ENCODE peak calls at places on chromosomes 5 and 9, in five cellular contexts. One of them, this sample, is unnamed. For H3K36me3, the result is how much of the 10 kb centered on the place peaks cover.

GRCh38 chr5:180604271-180604670 is 13.0 kb upstream of the SCGB3A1 start:
- DNase-seq in iPS DF 6.9: no peak
- DNase-seq in IMR-90: no peak
- DNase-seq in CD4-positive, CD25-positive, alpha-beta regulatory T cell: no peak
- DNase-seq in left ventricle myocardium inferior: no peak
- DNase-seq in this sample: no peak

GRCh38 chr5:123298335-123299010 is 124.7 kb downstream of the CEP120 start:
- DNase-seq in iPS DF 6.9: no peak
- DNase-seq in IMR-90: no peak
- DNase-seq in CD4-positive, CD25-positive, alpha-beta regulatory T cell: no peak
- DNase-seq in left ventricle myocardium inferior: no peak
- DNase-seq in this sample: no peak

GRCh38 chr9:123997665-123998277 is 13.8 kb upstream of the LHX2 start:
- DNase-seq in iPS DF 6.9: no peak
- DNase-seq in IMR-90: peak
- DNase-seq in CD4-positive, CD25-positive, alpha-beta regulatory T cell: no peak
- DNase-seq in left ventricle myocardium inferior: peak
- DNase-seq in this sample: no peak

GRCh38 chr5:134554319-134555222 is 29.1 kb downstream of the JADE2 start:
- DNase-seq in iPS DF 6.9: no peak
- DNase-seq in IMR-90: peak
- DNase-seq in CD4-positive, CD25-positive, alpha-beta regulatory T cell: peak
- DNase-seq in left ventricle myocardium inferior: peak
- DNase-seq in this sample: no peak

GRCh38 chr9:34218452-34218851 is 39.6 kb downstream of the UBAP1 start:
- DNase-seq in iPS DF 6.9: no peak
- DNase-seq in IMR-90: no peak
- DNase-seq in CD4-positive, CD25-positive, alpha-beta regulatory T cell: no peak
- DNase-seq in left ventricle myocardium inferior: no peak
- DNase-seq in this sample: peak

GRCh38 chr5:61779743-61780142 is 447.7 kb downstream of the ZSWIM6 start:
- DNase-seq in iPS DF 6.9: no peak
- DNase-seq in IMR-90: no peak
- DNase-seq in CD4-positive, CD25-positive, alpha-beta regulatory T cell: no peak
- DNase-seq in left ventricle myocardium inferior: no peak
- DNase-seq in this sample: no peak

GRCh38 chr5:79225026-79225425 is 10.9 kb upstream of the JMY start:
- DNase-seq in iPS DF 6.9: no peak
- DNase-seq in IMR-90: peak
- DNase-seq in CD4-positive, CD25-positive, alpha-beta regulatory T cell: no peak
- DNase-seq in left ventricle myocardium inferior: no peak
- DNase-seq in this sample: no peak

GRCh38 chr5:68026092-68026910 is 189.3 kb upstream of the PIK3R1 start:
- DNase-seq in iPS DF 6.9: no peak
- DNase-seq in IMR-90: no peak
- DNase-seq in CD4-positive, CD25-positive, alpha-beta regulatory T cell: no peak
- DNase-seq in left ventricle myocardium inferior: no peak
- DNase-seq in this sample: no peak

GRCh38 chr5:78320461-78320860 is 26.0 kb upstream of the AP3B1 start:
- DNase-seq in iPS DF 6.9: no peak
- DNase-seq in IMR-90: peak
- DNase-seq in CD4-positive, CD25-positive, alpha-beta regulatory T cell: peak
- DNase-seq in left ventricle myocardium inferior: no peak
- DNase-seq in this sample: peak

GRCh38 chr5:178120661-178121357 is 7.5 kb downstream of the N4BP3 start:
- DNase-seq in iPS DF 6.9: no peak
- DNase-seq in IMR-90: peak
- DNase-seq in CD4-positive, CD25-positive, alpha-beta regulatory T cell: peak
- DNase-seq in left ventricle myocardium inferior: peak
- DNase-seq in this sample: no peak

GRCh38 chr5:3654515-3654914 is 58.9 kb downstream of the IRX1 start:
- DNase-seq in iPS DF 6.9: no peak
- DNase-seq in IMR-90: no peak
- DNase-seq in CD4-positive, CD25-positive, alpha-beta regulatory T cell: no peak
- DNase-seq in left ventricle myocardium inferior: no peak
- DNase-seq in this sample: no peak

GRCh38 chr5:66877843-66878242 is 281.6 kb downstream of the MAST4 start:
- DNase-seq in iPS DF 6.9: no peak
- DNase-seq in IMR-90: peak
- DNase-seq in CD4-positive, CD25-positive, alpha-beta regulatory T cell: no peak
- DNase-seq in left ventricle myocardium inferior: no peak
- DNase-seq in this sample: no peak

GRCh38 chr5:38598296-38598993 is 42.0 kb upstream of the LIFR start:
- DNase-seq in iPS DF 6.9: no peak
- DNase-seq in IMR-90: no peak
- DNase-seq in CD4-positive, CD25-positive, alpha-beta regulatory T cell: no peak
- DNase-seq in left ventricle myocardium inferior: no peak
- DNase-seq in this sample: no peak

GRCh38 chr5:113054899-113055298 is 78.3 kb downstream of the DCP2 start:
- DNase-seq in iPS DF 6.9: no peak
- DNase-seq in IMR-90: no peak
- DNase-seq in CD4-positive, CD25-positive, alpha-beta regulatory T cell: no peak
- DNase-seq in left ventricle myocardium inferior: no peak
- DNase-seq in this sample: no peak

GRCh38 chr9:136975624-136976023 is 1.7 kb upstream of the PTGDS start:
- DNase-seq in iPS DF 6.9: no peak
- DNase-seq in IMR-90: no peak
- DNase-seq in CD4-positive, CD25-positive, alpha-beta regulatory T cell: no peak
- DNase-seq in left ventricle myocardium inferior: peak
- DNase-seq in this sample: no peak

GRCh38 chr9:130243882-130244170 is 21.7 kb upstream of the HMCN2 start:
- DNase-seq in iPS DF 6.9: no peak
- DNase-seq in IMR-90: no peak
- DNase-seq in CD4-positive, CD25-positive, alpha-beta regulatory T cell: no peak
- DNase-seq in left ventricle myocardium inferior: no peak
- DNase-seq in this sample: no peak

GRCh38 chr9:17719053-17719452 is 140.2 kb downstream of the SH3GL2 start:
- DNase-seq in iPS DF 6.9: no peak
- DNase-seq in IMR-90: no peak
- DNase-seq in CD4-positive, CD25-positive, alpha-beta regulatory T cell: no peak
- DNase-seq in left ventricle myocardium inferior: no peak
- DNase-seq in this sample: no peak

GRCh38 chr5:117095803-117096332 is 521.2 kb upstream of the SEMA6A start:
- DNase-seq in iPS DF 6.9: no peak
- DNase-seq in IMR-90: no peak
- DNase-seq in CD4-positive, CD25-positive, alpha-beta regulatory T cell: no peak
- DNase-seq in left ventricle myocardium inferior: no peak
- DNase-seq in this sample: no peak

GRCh38 chr5:90982576-90982975 is 400.5 kb downstream of the ARRDC3 start:
- DNase-seq in iPS DF 6.9: no peak
- DNase-seq in IMR-90: no peak
- DNase-seq in CD4-positive, CD25-positive, alpha-beta regulatory T cell: no peak
- DNase-seq in left ventricle myocardium inferior: no peak
- DNase-seq in this sample: no peak

GRCh38 chr5:13771011-13771571 is 173.4 kb downstream of the DNAH5 start:
- DNase-seq in iPS DF 6.9: no peak
- DNase-seq in IMR-90: peak
- DNase-seq in CD4-positive, CD25-positive, alpha-beta regulatory T cell: no peak
- DNase-seq in left ventricle myocardium inferior: no peak
- DNase-seq in this sample: no peak

GRCh38 chr5:131644822-131645221 is 9.8 kb upstream of the RAPGEF6 start:
- DNase-seq in iPS DF 6.9: no peak
- DNase-seq in IMR-90: peak
- DNase-seq in CD4-positive, CD25-positive, alpha-beta regulatory T cell: no peak
- DNase-seq in left ventricle myocardium inferior: no peak
- DNase-seq in this sample: no peak

GRCh38 chr5:172943283-172943841 is 15.9 kb upstream of the RPL26L1 start:
- DNase-seq in iPS DF 6.9: no peak
- DNase-seq in IMR-90: peak
- DNase-seq in CD4-positive, CD25-positive, alpha-beta regulatory T cell: no peak
- DNase-seq in left ventricle myocardium inferior: no peak
- DNase-seq in this sample: peak

GRCh38 chr5:171299228-171299627 is 9.8 kb upstream of the TLX3 start:
- DNase-seq in iPS DF 6.9: no peak
- DNase-seq in IMR-90: no peak
- DNase-seq in CD4-positive, CD25-positive, alpha-beta regulatory T cell: no peak
- DNase-seq in left ventricle myocardium inferior: no peak
- DNase-seq in this sample: no peak

GRCh38 chr5:134509308-134510040 is 16.0 kb upstream of the JADE2 start:
- DNase-seq in iPS DF 6.9: no peak
- DNase-seq in IMR-90: peak
- DNase-seq in CD4-positive, CD25-positive, alpha-beta regulatory T cell: no peak
- DNase-seq in left ventricle myocardium inferior: no peak
- DNase-seq in this sample: no peak

GRCh38 chr9:132061526-132061925 is 18.1 kb downstream of the MED27 start:
- DNase-seq in iPS DF 6.9: no peak
- DNase-seq in IMR-90: no peak
- DNase-seq in CD4-positive, CD25-positive, alpha-beta regulatory T cell: no peak
- DNase-seq in left ventricle myocardium inferior: no peak
- DNase-seq in this sample: no peak

GRCh38 chr5:95262933-95263660 is 21.8 kb downstream of the MCTP1 start:
- DNase-seq in iPS DF 6.9: no peak
- DNase-seq in IMR-90: no peak
- DNase-seq in CD4-positive, CD25-positive, alpha-beta regulatory T cell: no peak
- DNase-seq in left ventricle myocardium inferior: no peak
- DNase-seq in this sample: no peak

GRCh38 chr9:96219615-96220257 is 82.2 kb downstream of the HSD17B3 start:
- DNase-seq in iPS DF 6.9: peak
- DNase-seq in IMR-90: no peak
- DNase-seq in CD4-positive, CD25-positive, alpha-beta regulatory T cell: no peak
- DNase-seq in left ventricle myocardium inferior: peak
- DNase-seq in this sample: no peak

GRCh38 chr5:142722146-142722545 is 36.3 kb upstream of the FGF1 start:
- DNase-seq in iPS DF 6.9: no peak
- DNase-seq in IMR-90: peak
- DNase-seq in CD4-positive, CD25-positive, alpha-beta regulatory T cell: no peak
- DNase-seq in left ventricle myocardium inferior: no peak
- DNase-seq in this sample: no peak

GRCh38 chr9:72129271-72130156 is 19.7 kb upstream of the GDA start:
- DNase-seq in iPS DF 6.9: no peak
- DNase-seq in IMR-90: no peak
- DNase-seq in CD4-positive, CD25-positive, alpha-beta regulatory T cell: no peak
- DNase-seq in left ventricle myocardium inferior: no peak
- DNase-seq in this sample: no peak

GRCh38 chr5:10875201-10875768 is 114.3 kb upstream of the DAP start:
- DNase-seq in iPS DF 6.9: no peak
- DNase-seq in IMR-90: peak
- DNase-seq in CD4-positive, CD25-positive, alpha-beta regulatory T cell: no peak
- DNase-seq in left ventricle myocardium inferior: no peak
- DNase-seq in this sample: no peak

GRCh38 chr5:56827923-56828322 is 12.6 kb downstream of the MAP3K1 start:
- DNase-seq in iPS DF 6.9: no peak
- DNase-seq in IMR-90: no peak
- DNase-seq in CD4-positive, CD25-positive, alpha-beta regulatory T cell: no peak
- DNase-seq in left ventricle myocardium inferior: no peak
- DNase-seq in this sample: no peak

GRCh38 chr5:151648089-151648488 is 38.6 kb downstream of the SPARC start:
- DNase-seq in iPS DF 6.9: no peak
- DNase-seq in IMR-90: no peak
- DNase-seq in CD4-positive, CD25-positive, alpha-beta regulatory T cell: no peak
- DNase-seq in left ventricle myocardium inferior: no peak
- DNase-seq in this sample: no peak
- H3K4me3 ChIP-seq in iPS DF 6.9: no peak
- H3K4me3 ChIP-seq in IMR-90: no peak
- H3K4me3 ChIP-seq in CD4-positive, CD25-positive, alpha-beta regulatory T cell: no peak
- H3K4me3 ChIP-seq in left ventricle myocardium inferior: no peak
- H3K4me3 ChIP-seq in this sample: no peak

GRCh38 chr5:179301376-179301775 is 43.9 kb downstream of the ADAMTS2 start:
- DNase-seq in iPS DF 6.9: no peak
- DNase-seq in IMR-90: no peak
- DNase-seq in CD4-positive, CD25-positive, alpha-beta regulatory T cell: no peak
- DNase-seq in left ventricle myocardium inferior: no peak
- DNase-seq in this sample: no peak
- H3K36me3 ChIP-seq in iPS DF 6.9: under half
- H3K36me3 ChIP-seq in IMR-90: under half
- H3K36me3 ChIP-seq in CD4-positive, CD25-positive, alpha-beta regulatory T cell: under half
- H3K36me3 ChIP-seq in left ventricle myocardium inferior: under half
- H3K36me3 ChIP-seq in this sample: under half

GRCh38 chr5:69418559-69418958 is 3.6 kb downstream of the MARVELD2 start:
- DNase-seq in iPS DF 6.9: no peak
- DNase-seq in IMR-90: no peak
- DNase-seq in CD4-positive, CD25-positive, alpha-beta regulatory T cell: no peak
- DNase-seq in left ventricle myocardium inferior: no peak
- DNase-seq in this sample: no peak

GRCh38 chr5:69414885-69415583 is at the start of gene MARVELD2:
- DNase-seq in iPS DF 6.9: peak
- DNase-seq in IMR-90: peak
- DNase-seq in CD4-positive, CD25-positive, alpha-beta regulatory T cell: peak
- DNase-seq in left ventricle myocardium inferior: peak
- DNase-seq in this sample: no peak

GRCh38 chr5:69416699-69417098 is 1.8 kb downstream of the MARVELD2 start:
- DNase-seq in iPS DF 6.9: no peak
- DNase-seq in IMR-90: no peak
- DNase-seq in CD4-positive, CD25-positive, alpha-beta regulatory T cell: no peak
- DNase-seq in left ventricle myocardium inferior: no peak
- DNase-seq in this sample: no peak

GRCh38 chr5:69416180-69416579 is 1.3 kb downstream of the MARVELD2 start:
- DNase-seq in iPS DF 6.9: no peak
- DNase-seq in IMR-90: no peak
- DNase-seq in CD4-positive, CD25-positive, alpha-beta regulatory T cell: no peak
- DNase-seq in left ventricle myocardium inferior: no peak
- DNase-seq in this sample: no peak

DNA sequence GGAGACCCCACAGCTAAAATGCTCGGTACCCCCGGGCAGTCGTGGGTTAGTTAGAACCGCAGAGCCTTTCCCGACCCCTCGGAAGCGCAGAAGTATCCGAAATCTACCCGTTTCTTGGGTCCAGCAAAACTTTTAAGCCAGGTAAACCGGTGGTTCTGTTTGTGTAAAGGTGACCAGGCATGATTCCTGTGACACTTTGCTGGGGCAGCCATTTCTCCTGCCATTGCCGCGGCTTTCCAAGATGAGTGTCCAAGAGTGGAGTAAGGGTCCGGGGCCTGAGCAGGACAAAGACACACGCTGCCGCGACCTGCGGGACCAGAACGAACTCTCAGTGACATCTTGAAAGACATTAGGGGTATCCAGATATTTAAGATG is 655 bp downstream of the MARVELD2 start:
- DNase-seq in iPS DF 6.9: no peak
- DNase-seq in IMR-90: no peak
- DNase-seq in CD4-positive, CD25-positive, alpha-beta regulatory T cell: no peak
- DNase-seq in left ventricle myocardium inferior: no peak
- DNase-seq in this sample: no peak
- H3K4me3 ChIP-seq in iPS DF 6.9: peak
- H3K4me3 ChIP-seq in IMR-90: no peak
- H3K4me3 ChIP-seq in CD4-positive, CD25-positive, alpha-beta regulatory T cell: peak
- H3K4me3 ChIP-seq in left ventricle myocardium inferior: peak
- H3K4me3 ChIP-seq in this sample: no peak

DNA sequence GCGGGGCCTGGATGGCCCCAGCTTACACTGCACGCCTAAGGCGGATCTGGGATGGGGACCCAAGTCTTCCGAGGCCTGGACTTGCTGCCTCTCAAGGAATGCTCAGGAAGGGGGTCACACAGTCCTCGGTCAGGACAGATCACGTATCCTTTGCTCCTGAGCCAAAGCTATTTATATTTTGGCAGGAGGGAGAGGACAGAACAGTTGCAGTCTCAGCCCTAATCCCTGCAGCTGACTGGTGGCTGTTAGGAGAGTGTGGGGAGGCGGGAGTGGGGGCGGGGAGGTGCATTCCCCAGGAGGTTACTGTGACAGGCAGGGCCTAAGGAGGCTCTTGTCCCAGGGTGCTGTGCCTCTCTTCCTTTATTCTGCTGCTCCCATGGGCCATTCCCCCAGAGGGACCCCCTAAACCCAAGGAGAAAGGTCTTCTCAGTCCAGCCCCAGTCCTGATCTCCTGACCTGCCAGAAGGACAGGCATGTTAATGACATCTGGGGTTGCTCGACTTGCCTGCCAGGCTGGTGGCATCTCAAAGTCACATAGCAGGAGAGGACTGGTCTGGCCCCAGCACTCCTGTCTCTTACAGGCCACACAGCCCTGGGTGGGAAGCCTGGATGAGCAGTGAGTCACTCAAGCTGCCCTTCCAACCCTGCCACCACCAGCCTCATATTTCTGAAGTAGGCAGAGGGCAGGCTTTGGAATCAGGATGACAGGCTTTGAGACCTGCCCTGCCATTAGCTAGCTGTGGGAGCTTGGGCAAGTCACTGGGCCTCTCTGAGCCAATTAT is 51.9 kb downstream of the COL27A1 start:
- DNase-seq in iPS DF 6.9: no peak
- DNase-seq in IMR-90: peak
- DNase-seq in CD4-positive, CD25-positive, alpha-beta regulatory T cell: no peak
- DNase-seq in left ventricle myocardium inferior: peak
- DNase-seq in this sample: no peak
- H3K36me3 ChIP-seq in iPS DF 6.9: under half
- H3K36me3 ChIP-seq in IMR-90: under half
- H3K36me3 ChIP-seq in CD4-positive, CD25-positive, alpha-beta regulatory T cell: under half
- H3K36me3 ChIP-seq in left ventricle myocardium inferior: under half
- H3K36me3 ChIP-seq in this sample: under half